ENCODE peak calls at places on chromosome 20, in eight cellular contexts. V is AG09319; I is activated gamma-delta T cell; C is left ventricle myocardium inferior; A is NCI-H2107; P is GM13976; X is GM06990; N is CD8-positive, alpha-beta T cell. W is an unnamed sample.

GRCh38 chr20:44884907-44885391 is 556 bp upstream of the YWHAB start:
- DNase-seq in V (no peak), I (no peak), C (no peak), A (no peak), P (no peak), X (no peak), N (no peak), W (no peak)

GRCh38 chr20:46361386-46361785 is 45.0 kb downstream of the ELMO2 start:
- DNase-seq in V (no peak), I (no peak), C (no peak), A (no peak), P (no peak), X (no peak), N (peak; percentile 29), W (no peak)

GRCh38 chr20:1155342-1155741 is 29.4 kb downstream of the TMEM74B start:
- DNase-seq in V (no peak), I (no peak), C (no peak), A (no peak), P (no peak), X (no peak), N (no peak), W (no peak)

GRCh38 chr20:9409352-9409751 is 105.0 kb upstream of the LAMP5 start:
- DNase-seq in V (no peak), I (no peak), C (no peak), A (no peak), P (no peak), X (no peak), N (no peak), W (no peak)

GRCh38 chr20:17887331-17888030 is 81.1 kb downstream of the SNX5 start:
- DNase-seq in V (no peak), I (no peak), C (no peak), A (no peak), P (no peak), X (no peak), N (no peak), W (no peak)

GRCh38 chr20:40431611-40432010 is 257.4 kb downstream of the MAFB start:
- DNase-seq in V (no peak), I (no peak), C (no peak), A (no peak), P (no peak), X (no peak), N (no peak), W (no peak)

GRCh38 chr20:63308218-63308911 is 15.4 kb downstream of the COL20A1 start:
- DNase-seq in V (no peak), I (no peak), C (peak; percentile 7), A (no peak), P (no peak), X (no peak), N (no peak), W (no peak)

GRCh38 chr20:36793294-36794115 is 19.9 kb upstream of the DSN1 start:
- DNase-seq in V (no peak), I (no peak), C (no peak), A (no peak), P (no peak), X (no peak), N (no peak), W (no peak)

GRCh38 chr20:13291167-13291566 is 70.1 kb downstream of the ISM1 start:
- DNase-seq in V (no peak), I (no peak), C (no peak), A (no peak), P (no peak), X (no peak), N (no peak), W (no peak)

GRCh38 chr20:45783656-45784294 is 7.9 kb downstream of the WFDC3 start:
- DNase-seq in V (no peak), I (no peak), C (peak; percentile 41), A (no peak), P (no peak), X (no peak), N (no peak), W (no peak)

GRCh38 chr20:43746344-43747137 is 19.7 kb upstream of the GTSF1L start:
- DNase-seq in V (no peak), I (no peak), C (no peak), A (peak; percentile 71), P (no peak), X (no peak), N (no peak), W (peak; percentile 57)

GRCh38 chr20:51387125-51387865 is 155.2 kb downstream of the NFATC2 start:
- DNase-seq in V (no peak), I (no peak), C (no peak), A (no peak), P (no peak), X (no peak), N (no peak), W (no peak)

GRCh38 chr20:63562461-63563185 is 8.7 kb downstream of the FNDC11 start:
- DNase-seq in V (no peak), I (no peak), C (no peak), A (no peak), P (no peak), X (no peak), N (no peak), W (peak; percentile 45)

GRCh38 chr20:19921349-19921793 is 95.8 kb upstream of the NAA20 start:
- DNase-seq in V (no peak), I (no peak), C (peak; percentile 39), A (no peak), P (no peak), X (no peak), N (no peak), W (no peak)

W was measured in NCI-H187.